ENCODE peak calls at places on chromosomes 1 and 21, in seven cellular contexts. One of them, this sample, is unnamed.

GRCh38 chr1:53721088-53721487 is 17.9 kb downstream of the GLIS1 start:
- DNase-seq in mesenchymal stem cell: no peak
- DNase-seq in H9: no peak
- DNase-seq in neuronal stem cell: no peak
- DNase-seq in mesendoderm: no peak
- DNase-seq in IMR-90: no peak
- DNase-seq in trophoblast cell: no peak
- DNase-seq in this sample: no peak

GRCh38 chr1:94727846-94728715 is 92.1 kb upstream of the SLC44A3 start:
- DNase-seq in trophoblast cell: peak
- DNase-seq in neuronal stem cell: no peak
- DNase-seq in mesenchymal stem cell: peak
- DNase-seq in H9: no peak
- DNase-seq in mesendoderm: no peak
- DNase-seq in IMR-90: peak
- DNase-seq in this sample: no peak

GRCh38 chr1:178060789-178061556 is 32.9 kb upstream of the RASAL2 start:
- DNase-seq in IMR-90: peak
- DNase-seq in mesendoderm: peak
- DNase-seq in neuronal stem cell: no peak
- DNase-seq in H9: peak
- DNase-seq in mesenchymal stem cell: peak
- DNase-seq in trophoblast cell: peak
- DNase-seq in this sample: no peak

GRCh38 chr1:186474208-186474607 is 13.3 kb upstream of the PDC start:
- DNase-seq in trophoblast cell: peak
- DNase-seq in neuronal stem cell: no peak
- DNase-seq in mesendoderm: peak
- DNase-seq in IMR-90: peak
- DNase-seq in mesenchymal stem cell: peak
- DNase-seq in H9: no peak
- DNase-seq in this sample: no peak

GRCh38 chr1:228393268-228393699 is 13.4 kb downstream of the TRIM11 start:
- DNase-seq in H9: no peak
- DNase-seq in neuronal stem cell: no peak
- DNase-seq in mesendoderm: peak
- DNase-seq in trophoblast cell: peak
- DNase-seq in IMR-90: peak
- DNase-seq in mesenchymal stem cell: peak
- DNase-seq in this sample: no peak

GRCh38 chr1:235429143-235429542 is 61.9 kb downstream of the TBCE start:
- DNase-seq in neuronal stem cell: no peak
- DNase-seq in mesendoderm: no peak
- DNase-seq in IMR-90: no peak
- DNase-seq in mesenchymal stem cell: no peak
- DNase-seq in trophoblast cell: no peak
- DNase-seq in H9: no peak
- DNase-seq in this sample: no peak

GRCh38 chr1:111833334-111833733 is 77.6 kb downstream of the DDX20 start:
- DNase-seq in trophoblast cell: peak
- DNase-seq in mesendoderm: peak
- DNase-seq in IMR-90: peak
- DNase-seq in H9: no peak
- DNase-seq in neuronal stem cell: peak
- DNase-seq in mesenchymal stem cell: no peak
- DNase-seq in this sample: no peak

GRCh38 chr1:207903053-207903452 is 7.9 kb downstream of the CD34 start:
- DNase-seq in H9: no peak
- DNase-seq in IMR-90: no peak
- DNase-seq in mesendoderm: no peak
- DNase-seq in neuronal stem cell: no peak
- DNase-seq in mesenchymal stem cell: no peak
- DNase-seq in trophoblast cell: no peak
- DNase-seq in this sample: no peak

GRCh38 chr1:9904571-9904970 is 5.5 kb downstream of the CTNNBIP1 start:
- DNase-seq in trophoblast cell: no peak
- DNase-seq in mesenchymal stem cell: peak
- DNase-seq in H9: no peak
- DNase-seq in mesendoderm: no peak
- DNase-seq in IMR-90: peak
- DNase-seq in neuronal stem cell: no peak
- DNase-seq in this sample: no peak

GRCh38 chr1:154445040-154445472 is 39.9 kb downstream of the IL6R start:
- DNase-seq in neuronal stem cell: no peak
- DNase-seq in mesendoderm: peak
- DNase-seq in IMR-90: peak
- DNase-seq in trophoblast cell: no peak
- DNase-seq in mesenchymal stem cell: peak
- DNase-seq in H9: no peak
- DNase-seq in this sample: no peak

GRCh38 chr21:32868631-32869454 is 97.3 kb upstream of the PAXBP1 start:
- DNase-seq in H9: no peak
- DNase-seq in mesenchymal stem cell: no peak
- DNase-seq in mesendoderm: no peak
- DNase-seq in trophoblast cell: peak
- DNase-seq in neuronal stem cell: peak
- DNase-seq in IMR-90: no peak
- DNase-seq in this sample: no peak

GRCh38 chr1:115676498-115677171 is 34.9 kb downstream of the VANGL1 start:
- DNase-seq in neuronal stem cell: peak
- DNase-seq in mesendoderm: no peak
- DNase-seq in trophoblast cell: no peak
- DNase-seq in H9: no peak
- DNase-seq in IMR-90: no peak
- DNase-seq in mesenchymal stem cell: no peak
- DNase-seq in this sample: no peak

GRCh38 chr1:225657462-225657989 is 4.6 kb upstream of the ENAH start:
- DNase-seq in neuronal stem cell: no peak
- DNase-seq in trophoblast cell: peak
- DNase-seq in mesenchymal stem cell: peak
- DNase-seq in IMR-90: peak
- DNase-seq in H9: no peak
- DNase-seq in mesendoderm: peak
- DNase-seq in this sample: no peak

GRCh38 chr1:234256359-234256758 is 116.9 kb upstream of the COA6 start:
- DNase-seq in IMR-90: peak
- DNase-seq in mesenchymal stem cell: no peak
- DNase-seq in mesendoderm: no peak
- DNase-seq in trophoblast cell: no peak
- DNase-seq in neuronal stem cell: no peak
- DNase-seq in H9: peak
- DNase-seq in this sample: no peak

GRCh38 chr1:2937805-2938204 is 83.5 kb upstream of the ACTRT2 start:
- DNase-seq in mesenchymal stem cell: no peak
- DNase-seq in mesendoderm: no peak
- DNase-seq in H9: no peak
- DNase-seq in neuronal stem cell: no peak
- DNase-seq in trophoblast cell: no peak
- DNase-seq in IMR-90: no peak
- DNase-seq in this sample: no peak

GRCh38 chr1:91124290-91124975 is 102.6 kb upstream of the ZNF644 start:
- DNase-seq in mesenchymal stem cell: no peak
- DNase-seq in neuronal stem cell: no peak
- DNase-seq in trophoblast cell: peak
- DNase-seq in mesendoderm: no peak
- DNase-seq in IMR-90: no peak
- DNase-seq in H9: no peak
- DNase-seq in this sample: no peak
- H2BK5ac ChIP-seq in mesenchymal stem cell: no peak
- H2BK5ac ChIP-seq in neuronal stem cell: no peak
- H2BK5ac ChIP-seq in trophoblast cell: no peak
- H2BK5ac ChIP-seq in mesendoderm: no peak
- H2BK5ac ChIP-seq in IMR-90: no peak
- H2BK5ac ChIP-seq in H9: no peak
- H2BK5ac ChIP-seq in this sample: peak

GRCh38 chr1:213876531-213876930 is 111.2 kb upstream of the PROX1 start:
- DNase-seq in mesenchymal stem cell: no peak
- DNase-seq in mesendoderm: no peak
- DNase-seq in neuronal stem cell: no peak
- DNase-seq in H9: no peak
- DNase-seq in trophoblast cell: no peak
- DNase-seq in IMR-90: no peak
- DNase-seq in this sample: no peak

GRCh38 chr1:213871179-213871578 is 116.6 kb upstream of the PROX1 start:
- DNase-seq in IMR-90: no peak
- DNase-seq in trophoblast cell: no peak
- DNase-seq in neuronal stem cell: no peak
- DNase-seq in H9: no peak
- DNase-seq in mesendoderm: no peak
- DNase-seq in mesenchymal stem cell: no peak
- DNase-seq in this sample: no peak

DNA sequence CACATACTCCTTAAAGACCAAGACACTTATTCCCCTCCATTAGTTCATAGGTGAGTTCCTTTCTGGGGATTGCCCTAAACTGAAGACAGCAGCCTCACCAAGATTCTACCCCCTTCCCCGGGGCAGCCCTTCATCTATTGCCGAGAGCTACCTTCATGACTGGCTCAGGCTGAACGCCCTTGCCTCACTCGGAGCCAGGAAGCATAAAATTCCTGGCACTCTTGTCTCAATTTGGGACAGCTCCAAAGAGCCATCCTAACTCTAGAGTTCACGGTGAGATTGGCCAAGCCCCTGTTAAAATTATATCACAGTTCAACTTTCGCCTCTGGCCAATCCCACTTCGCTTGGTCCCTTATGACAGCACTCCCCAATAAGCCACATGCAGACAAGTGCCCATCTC is 113.0 kb upstream of the PROX1 start:
- DNase-seq in IMR-90: no peak
- DNase-seq in H9: no peak
- DNase-seq in trophoblast cell: no peak
- DNase-seq in mesendoderm: no peak
- DNase-seq in neuronal stem cell: no peak
- DNase-seq in mesenchymal stem cell: no peak
- DNase-seq in this sample: no peak
- H2BK5ac ChIP-seq in IMR-90: no peak
- H2BK5ac ChIP-seq in H9: no peak
- H2BK5ac ChIP-seq in trophoblast cell: no peak
- H2BK5ac ChIP-seq in mesendoderm: no peak
- H2BK5ac ChIP-seq in neuronal stem cell: no peak
- H2BK5ac ChIP-seq in mesenchymal stem cell: no peak
- H2BK5ac ChIP-seq in this sample: no peak

GRCh38 chr1:71088645-71089287 is 7.9 kb upstream of the ZRANB2 start:
- DNase-seq in H9: no peak
- DNase-seq in mesenchymal stem cell: no peak
- DNase-seq in IMR-90: no peak
- DNase-seq in neuronal stem cell: no peak
- DNase-seq in trophoblast cell: no peak
- DNase-seq in mesendoderm: no peak
- DNase-seq in this sample: no peak

GRCh38 chr1:71086331-71086730 is 5.5 kb upstream of the ZRANB2 start:
- DNase-seq in H9: no peak
- DNase-seq in neuronal stem cell: no peak
- DNase-seq in IMR-90: peak
- DNase-seq in mesenchymal stem cell: peak
- DNase-seq in mesendoderm: no peak
- DNase-seq in trophoblast cell: no peak
- DNase-seq in this sample: no peak

GRCh38 chr1:71087713-71088112 is 6.9 kb upstream of the ZRANB2 start:
- DNase-seq in mesendoderm: no peak
- DNase-seq in H9: no peak
- DNase-seq in trophoblast cell: no peak
- DNase-seq in mesenchymal stem cell: no peak
- DNase-seq in IMR-90: no peak
- DNase-seq in neuronal stem cell: no peak
- DNase-seq in this sample: no peak

GRCh38 chr1:71087060-71087459 is 6.2 kb upstream of the ZRANB2 start:
- DNase-seq in mesenchymal stem cell: no peak
- DNase-seq in neuronal stem cell: no peak
- DNase-seq in trophoblast cell: no peak
- DNase-seq in IMR-90: no peak
- DNase-seq in H9: peak
- DNase-seq in mesendoderm: peak
- DNase-seq in this sample: no peak

DNA sequence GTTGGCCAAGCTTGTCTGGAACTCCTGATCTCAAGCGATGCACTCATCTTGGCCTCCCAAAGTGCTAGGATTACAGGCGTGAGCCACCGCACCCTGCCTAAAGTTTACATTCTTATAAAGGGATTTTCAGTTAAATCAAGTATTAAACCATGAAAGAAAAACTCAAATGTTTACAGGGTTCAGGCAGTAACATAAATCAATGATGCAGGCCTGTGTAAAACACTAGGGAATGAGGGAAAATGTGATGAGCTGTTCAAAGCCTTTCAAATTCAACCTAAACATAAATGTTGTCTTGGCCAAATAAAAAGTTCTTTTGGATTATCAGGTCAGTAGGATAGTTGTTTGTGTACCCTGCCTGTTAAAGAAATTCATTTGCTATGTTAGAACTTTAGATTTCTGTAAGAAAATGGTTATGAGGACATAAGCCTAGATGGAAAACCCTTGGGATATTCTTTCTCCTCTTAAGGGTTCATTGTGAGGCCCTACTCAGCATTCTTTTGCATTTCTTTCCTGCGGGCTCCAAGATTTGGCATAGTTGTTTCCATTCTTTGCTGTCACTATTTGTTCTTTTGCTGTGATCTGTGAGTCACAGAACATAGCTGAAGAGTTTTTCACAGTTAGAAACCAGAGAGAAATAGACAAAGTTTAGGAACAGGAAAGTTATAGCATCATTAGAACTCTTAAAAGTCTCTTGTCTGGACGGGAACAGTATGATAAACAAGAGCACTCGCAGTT is 8.9 kb upstream of the ZRANB2 start:
- DNase-seq in mesendoderm: no peak
- DNase-seq in trophoblast cell: peak
- DNase-seq in neuronal stem cell: no peak
- DNase-seq in mesenchymal stem cell: peak
- DNase-seq in H9: no peak
- DNase-seq in IMR-90: peak
- DNase-seq in this sample: no peak
- H2BK5ac ChIP-seq in mesendoderm: no peak
- H2BK5ac ChIP-seq in trophoblast cell: no peak
- H2BK5ac ChIP-seq in neuronal stem cell: no peak
- H2BK5ac ChIP-seq in mesenchymal stem cell: no peak
- H2BK5ac ChIP-seq in H9: no peak
- H2BK5ac ChIP-seq in IMR-90: peak
- H2BK5ac ChIP-seq in this sample: no peak

DNA sequence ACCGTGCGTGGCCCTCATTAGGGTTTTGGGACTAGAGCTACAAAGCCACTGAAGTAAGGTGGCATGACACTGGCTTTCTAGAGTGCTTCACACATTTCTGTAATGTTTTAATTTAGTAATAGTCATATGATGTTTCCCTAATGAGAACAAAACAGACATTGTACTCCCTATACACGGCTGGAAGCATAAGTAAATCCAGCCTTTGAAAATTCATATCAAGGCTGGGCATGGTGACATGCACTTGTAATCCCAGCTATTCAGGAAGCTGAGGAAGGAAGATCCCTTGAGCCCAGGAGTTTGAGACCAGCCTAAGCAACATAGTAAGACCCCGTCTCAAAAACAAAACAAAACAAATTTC is 7.4 kb downstream of the USP48 start:
- DNase-seq in mesendoderm: no peak
- DNase-seq in neuronal stem cell: no peak
- DNase-seq in mesenchymal stem cell: no peak
- DNase-seq in trophoblast cell: no peak
- DNase-seq in IMR-90: no peak
- DNase-seq in H9: no peak
- DNase-seq in this sample: no peak
- H2BK5ac ChIP-seq in mesendoderm: no peak
- H2BK5ac ChIP-seq in neuronal stem cell: no peak
- H2BK5ac ChIP-seq in mesenchymal stem cell: no peak
- H2BK5ac ChIP-seq in trophoblast cell: no peak
- H2BK5ac ChIP-seq in IMR-90: peak
- H2BK5ac ChIP-seq in H9: no peak
- H2BK5ac ChIP-seq in this sample: no peak

GRCh38 chr21:45304161-45304830 is 16.6 kb upstream of the POFUT2 start:
- DNase-seq in mesendoderm: no peak
- DNase-seq in mesenchymal stem cell: no peak
- DNase-seq in neuronal stem cell: no peak
- DNase-seq in IMR-90: no peak
- DNase-seq in H9: no peak
- DNase-seq in trophoblast cell: no peak
- DNase-seq in this sample: no peak
- H2BK5ac ChIP-seq in mesendoderm: no peak
- H2BK5ac ChIP-seq in mesenchymal stem cell: no peak
- H2BK5ac ChIP-seq in neuronal stem cell: peak
- H2BK5ac ChIP-seq in IMR-90: no peak
- H2BK5ac ChIP-seq in H9: no peak
- H2BK5ac ChIP-seq in trophoblast cell: peak
- H2BK5ac ChIP-seq in this sample: no peak